ENCODE peak calls at places on chromosomes 3 and 15, in ten cellular contexts. C is Ammon's horn; P is DMS79; Y is fibroblast of gingiva; K is heart left ventricle; U is putamen; B is amygdala; J is CD8-positive, alpha-beta T cell; E is GM19239; T is pulmonary artery endothelial cell. O is an unnamed sample.

GRCh38 chr3:128297401-128298138 is 144.3 kb downstream of the EEFSEC start:
- DNase-seq in U (no peak), K (no peak), T (no peak), B (no peak), Y (peak; percentile 58), P (no peak), J (peak; percentile 8), C (no peak), E (no peak), O (peak; percentile 68)

GRCh38 chr3:179872842-179873241 is 163.9 kb downstream of the PEX5L start:
- DNase-seq in J (no peak), Y (no peak), K (no peak), E (no peak), C (no peak), B (no peak), U (no peak), P (no peak), T (no peak), O (no peak)

GRCh38 chr3:41258239-41258800 is 59.0 kb downstream of the CTNNB1 start:
- DNase-seq in C (no peak), U (no peak), B (no peak), K (no peak), T (no peak), Y (peak; percentile 80), P (no peak), J (no peak), E (no peak), O (peak; percentile 63)

GRCh38 chr3:30597131-30597768 is 9.2 kb upstream of the TGFBR2 start:
- DNase-seq in K (no peak), B (no peak), C (no peak), E (no peak), T (no peak), P (no peak), U (no peak), Y (peak; percentile 85), J (no peak), O (peak; percentile 89)

GRCh38 chr15:56325186-56325585 is 40.0 kb upstream of the TEX9 start:
- DNase-seq in E (no peak), U (no peak), P (no peak), J (no peak), K (no peak), B (no peak), Y (peak; percentile 46), C (no peak), T (no peak), O (peak; percentile 34)

GRCh38 chr3:148232409-148232808 is 465.3 kb upstream of the AGTR1 start:
- DNase-seq in U (no peak), T (no peak), P (no peak), B (no peak), C (no peak), J (no peak), Y (peak; percentile 61), K (no peak), E (no peak), O (no peak)

GRCh38 chr3:127676921-127677351 is 4.2 kb downstream of the ABTB1 start:
- DNase-seq in B (no peak), C (no peak), U (no peak), P (no peak), K (no peak), E (no peak), T (no peak), J (no peak), Y (no peak), O (no peak)

GRCh38 chr3:2770451-2770850 is 339.7 kb downstream of the IL5RA start:
- DNase-seq in T (no peak), Y (no peak), K (no peak), E (no peak), J (no peak), U (no peak), B (no peak), P (no peak), C (no peak), O (no peak)

GRCh38 chr15:59247364-59247763 is 40.7 kb downstream of the LDHAL6B start:
- DNase-seq in E (no peak), J (peak; percentile 55), P (no peak), T (peak; percentile 49), Y (peak; percentile 70), C (peak; percentile 82), U (peak; percentile 58), K (peak; percentile 50), B (peak; percentile 2), O (peak; percentile 44)

GRCh38 chr3:15064835-15065549 is at the start of gene MRPS25:
- DNase-seq in Y (peak; percentile 88), T (peak; percentile 82), P (peak; percentile 41), B (peak; percentile 66), U (peak; percentile 88), E (peak; percentile 96), C (peak; percentile 91), K (peak; percentile 90), J (peak; percentile 89), O (peak; percentile 95)

GRCh38 chr15:74470631-74471396 is 9.9 kb upstream of the UBL7 start:
- DNase-seq in Y (peak; percentile 10), T (no peak), B (no peak), K (no peak), J (no peak), C (no peak), E (no peak), P (no peak), U (no peak), O (no peak)

GRCh38 chr15:31522056-31522455 is 195.4 kb downstream of the KLF13 start:
- DNase-seq in J (no peak), U (no peak), K (no peak), C (no peak), Y (no peak), T (no peak), E (no peak), P (no peak), B (no peak), O (no peak)